ENCODE peak calls at places on chromosomes 4 and X, in six cellular contexts. W is glomerular endothelial cell; V is renal cortical epithelial cell; D is GM12878; T is NCI-H146; Z is activated CD4-positive, alpha-beta T cell treated with anti-CD3 and anti-CD28 coated beads, Interleukin-2, amount 10 ng/mL, durations not matched to agents 7 days and 5 days. L is an unnamed sample.
A peak's percentile ranks its signal among the peaks of the same experiment; 100 is the strongest.

GRCh38 chrX:121641560-121641959 is 594.1 kb downstream of the GLUD2 start:
- DNase-seq in T (peak; percentile 6), Z (no peak), D (no peak), V (peak; percentile 68), W (no peak), L (no peak)

GRCh38 chrX:28491941-28492340 is 95.3 kb upstream of the IL1RAPL1 start:
- DNase-seq in D (no peak), W (no peak), Z (no peak), T (no peak), V (no peak), L (no peak)

GRCh38 chr4:77699731-77700210 is 94.2 kb downstream of the CXCL13 start:
- DNase-seq in W (peak; percentile 22), Z (no peak), T (peak; percentile 25), D (no peak), V (peak; percentile 96), L (peak; percentile 50)

GRCh38 chrX:16786791-16787735 is 797 bp downstream of the TXLNG start:
- DNase-seq in T (peak; percentile 71), D (no peak), Z (peak; percentile 18), W (no peak), V (no peak), L (no peak)

GRCh38 chrX:39307488-39307887 is 506.2 kb downstream of the MID1IP1 start:
- DNase-seq in W (no peak), D (no peak), T (no peak), Z (no peak), V (no peak), L (no peak)

GRCh38 chr4:138188406-138189084 is 53.6 kb downstream of the SLC7A11 start:
- DNase-seq in D (no peak), V (peak; percentile 11), Z (no peak), T (no peak), W (no peak), L (no peak)

GRCh38 chr4:108272566-108272965 is 103.8 kb upstream of the LEF1 start:
- DNase-seq in T (no peak), Z (no peak), D (no peak), W (no peak), V (peak; percentile 96), L (no peak)

GRCh38 chr4:143286733-143287570 is 49.7 kb upstream of the GAB1 start:
- DNase-seq in D (no peak), T (no peak), W (no peak), Z (no peak), V (peak; percentile 15), L (no peak)

GRCh38 chr4:146381263-146381872 is 140.4 kb downstream of the SLC10A7 start:
- DNase-seq in W (no peak), V (no peak), Z (no peak), T (no peak), D (no peak), L (no peak)

GRCh38 chr4:71304289-71304850 is 34.5 kb upstream of the SLC4A4 start:
- DNase-seq in V (peak; percentile 83), T (no peak), D (no peak), Z (no peak), W (no peak), L (no peak)

GRCh38 chrX:109463729-109464128 is 18.2 kb downstream of the GUCY2F start:
- DNase-seq in W (no peak), Z (no peak), D (no peak), T (no peak), V (no peak), L (no peak)

GRCh38 chr4:65668201-65669007 is 1.9 kb downstream of the EPHA5 start:
- DNase-seq in T (no peak), W (no peak), D (no peak), Z (no peak), V (no peak), L (no peak)

GRCh38 chr4:157819693-157820464 is 352.9 kb downstream of the GASK1B start:
- DNase-seq in V (no peak), T (no peak), W (no peak), Z (no peak), D (no peak), L (no peak)

GRCh38 chrX:55716937-55717336 is 612 bp upstream of the RRAGB start:
- DNase-seq in D (no peak), T (no peak), W (no peak), Z (no peak), V (no peak), L (no peak)

GRCh38 chr4:113293043-113293560 is 243.6 kb downstream of the ANK2 start:
- DNase-seq in V (peak; percentile 21), Z (no peak), D (no peak), W (no peak), T (no peak), L (no peak)

GRCh38 chr4:123848615-123849014 is 452.0 kb downstream of the SPRY1 start:
- DNase-seq in T (no peak), D (no peak), V (no peak), W (no peak), Z (no peak), L (no peak)

GRCh38 chr4:55329012-55329411 is 17.0 kb upstream of the SRD5A3 start:
- DNase-seq in D (no peak), W (no peak), Z (no peak), V (no peak), T (no peak), L (no peak)

GRCh38 chr4:6021831-6022606 is 3.8 kb upstream of the C4orf50 start:
- DNase-seq in W (no peak), D (no peak), V (no peak), T (no peak), Z (no peak), L (no peak)

GRCh38 chr4:115453416-115453815 is 340.0 kb upstream of the NDST4 start:
- DNase-seq in T (no peak), V (no peak), Z (no peak), W (no peak), D (no peak), L (no peak)

GRCh38 chr4:5045099-5045498 is 6.2 kb upstream of the STK32B start:
- DNase-seq in T (no peak), W (no peak), D (no peak), V (no peak), Z (no peak), L (peak; percentile 36)

GRCh38 chrX:10360121-10360520 is 203.3 kb downstream of the CLCN4 start:
- DNase-seq in T (no peak), V (no peak), Z (no peak), D (no peak), W (no peak), L (no peak)

GRCh38 chr4:53804719-53805118 is 213.4 kb upstream of the LNX1 start:
- DNase-seq in W (peak; percentile 9), D (peak; percentile 12), V (peak; percentile 21), Z (peak; percentile 28), T (peak; percentile 84), L (no peak)

GRCh38 chrX:29231800-29232199 is 644.6 kb downstream of the IL1RAPL1 start:
- DNase-seq in Z (no peak), T (no peak), V (peak; percentile 1), W (no peak), D (no peak), L (no peak)

GRCh38 chr4:139523076-139523475 is 32.9 kb downstream of the SETD7 start:
- DNase-seq in T (no peak), D (no peak), W (no peak), Z (no peak), V (peak; percentile 70), L (no peak)

GRCh38 chr4:152229782-152230289 is 306.1 kb downstream of the FBXW7 start:
- DNase-seq in W (no peak), Z (no peak), D (no peak), T (peak; percentile 32), V (no peak), L (no peak)

GRCh38 chr4:169658970-169659735 is 38.8 kb downstream of the CLCN3 start:
- DNase-seq in T (no peak), V (no peak), Z (no peak), W (no peak), D (no peak), L (no peak)

GRCh38 chr4:15729910-15730533 is 27.2 kb downstream of the BST1 start:
- DNase-seq in Z (peak; percentile 52), V (peak; percentile 54), D (peak; percentile 2), T (peak; percentile 29), W (no peak), L (no peak)